ENCODE peak calls at places on chromosomes 16 and 17, in seven cellular contexts. One of them, this sample, is unnamed.

GRCh38 chr17:71107136-71107535 is 937.8 kb downstream of the KCNJ2 start:
- DNase-seq in RPMI7951: no peak
- DNase-seq in activated CD4-positive, CD25-positive, alpha-beta regulatory T cell treated with anti-CD3 and anti-CD28 coated beads, Interleukin-2, amount 50 U/mL, for 16 hours: no peak
- DNase-seq in ovary: no peak
- DNase-seq in fibroblast of pulmonary artery: no peak
- DNase-seq in HuH-7.5: no peak
- DNase-seq in fibroblast of lung: no peak
- DNase-seq in this sample: no peak

GRCh38 chr16:85395913-85396878 is 216.9 kb upstream of the GSE1 start:
- DNase-seq in activated CD4-positive, CD25-positive, alpha-beta regulatory T cell treated with anti-CD3 and anti-CD28 coated beads, Interleukin-2, amount 50 U/mL, for 16 hours: no peak
- DNase-seq in fibroblast of pulmonary artery: peak; percentile 31
- DNase-seq in RPMI7951: no peak
- DNase-seq in ovary: peak; percentile 37
- DNase-seq in fibroblast of lung: peak; percentile 47
- DNase-seq in HuH-7.5: no peak
- DNase-seq in this sample: peak; percentile 33

GRCh38 chr17:2150871-2151270 is 96.0 kb downstream of the HIC1 start:
- DNase-seq in HuH-7.5: no peak
- DNase-seq in fibroblast of lung: no peak
- DNase-seq in fibroblast of pulmonary artery: no peak
- DNase-seq in ovary: no peak
- DNase-seq in RPMI7951: no peak
- DNase-seq in activated CD4-positive, CD25-positive, alpha-beta regulatory T cell treated with anti-CD3 and anti-CD28 coated beads, Interleukin-2, amount 50 U/mL, for 16 hours: no peak
- DNase-seq in this sample: no peak

GRCh38 chr17:51260960-51261958 is 913 bp downstream of the UTP18 start:
- DNase-seq in RPMI7951: no peak
- DNase-seq in HuH-7.5: peak; percentile 39
- DNase-seq in ovary: no peak
- DNase-seq in fibroblast of pulmonary artery: peak; percentile 27
- DNase-seq in fibroblast of lung: peak; percentile 40
- DNase-seq in activated CD4-positive, CD25-positive, alpha-beta regulatory T cell treated with anti-CD3 and anti-CD28 coated beads, Interleukin-2, amount 50 U/mL, for 16 hours: peak; percentile 64
- DNase-seq in this sample: peak; percentile 53

GRCh38 chr16:21116148-21116693 is 34.4 kb downstream of the DNAH3 start:
- DNase-seq in HuH-7.5: no peak
- DNase-seq in fibroblast of pulmonary artery: peak; percentile 24
- DNase-seq in ovary: no peak
- DNase-seq in activated CD4-positive, CD25-positive, alpha-beta regulatory T cell treated with anti-CD3 and anti-CD28 coated beads, Interleukin-2, amount 50 U/mL, for 16 hours: no peak
- DNase-seq in RPMI7951: peak; percentile 50
- DNase-seq in fibroblast of lung: no peak
- DNase-seq in this sample: peak; percentile 15

GRCh38 chr16:86836503-86837125 is 258.3 kb downstream of the FOXL1 start:
- DNase-seq in HuH-7.5: no peak
- DNase-seq in activated CD4-positive, CD25-positive, alpha-beta regulatory T cell treated with anti-CD3 and anti-CD28 coated beads, Interleukin-2, amount 50 U/mL, for 16 hours: no peak
- DNase-seq in ovary: no peak
- DNase-seq in fibroblast of pulmonary artery: peak; percentile 90
- DNase-seq in RPMI7951: peak; percentile 79
- DNase-seq in fibroblast of lung: peak; percentile 94
- DNase-seq in this sample: peak; percentile 93

GRCh38 chr16:2775317-2775716 is 1.8 kb downstream of the ELOB start:
- DNase-seq in fibroblast of pulmonary artery: no peak
- DNase-seq in ovary: peak; percentile 20
- DNase-seq in fibroblast of lung: no peak
- DNase-seq in RPMI7951: no peak
- DNase-seq in HuH-7.5: no peak
- DNase-seq in activated CD4-positive, CD25-positive, alpha-beta regulatory T cell treated with anti-CD3 and anti-CD28 coated beads, Interleukin-2, amount 50 U/mL, for 16 hours: no peak
- DNase-seq in this sample: no peak

GRCh38 chr17:8862213-8863056 is 5.0 kb downstream of the PIK3R6 start:
- DNase-seq in HuH-7.5: no peak
- DNase-seq in fibroblast of pulmonary artery: no peak
- DNase-seq in RPMI7951: no peak
- DNase-seq in fibroblast of lung: no peak
- DNase-seq in activated CD4-positive, CD25-positive, alpha-beta regulatory T cell treated with anti-CD3 and anti-CD28 coated beads, Interleukin-2, amount 50 U/mL, for 16 hours: no peak
- DNase-seq in ovary: no peak
- DNase-seq in this sample: no peak

GRCh38 chr17:66976781-66977201 is 12.3 kb downstream of the CACNG4 start:
- DNase-seq in ovary: no peak
- DNase-seq in fibroblast of pulmonary artery: no peak
- DNase-seq in activated CD4-positive, CD25-positive, alpha-beta regulatory T cell treated with anti-CD3 and anti-CD28 coated beads, Interleukin-2, amount 50 U/mL, for 16 hours: no peak
- DNase-seq in fibroblast of lung: no peak
- DNase-seq in RPMI7951: no peak
- DNase-seq in HuH-7.5: no peak
- DNase-seq in this sample: no peak

GRCh38 chr17:62666801-62667591 is 39.5 kb downstream of the MRC2 start:
- DNase-seq in ovary: no peak
- DNase-seq in RPMI7951: no peak
- DNase-seq in activated CD4-positive, CD25-positive, alpha-beta regulatory T cell treated with anti-CD3 and anti-CD28 coated beads, Interleukin-2, amount 50 U/mL, for 16 hours: no peak
- DNase-seq in fibroblast of pulmonary artery: no peak
- DNase-seq in fibroblast of lung: no peak
- DNase-seq in HuH-7.5: no peak
- DNase-seq in this sample: no peak

GRCh38 chr17:81387235-81388060 is 7.8 kb upstream of the BAHCC1 start:
- DNase-seq in activated CD4-positive, CD25-positive, alpha-beta regulatory T cell treated with anti-CD3 and anti-CD28 coated beads, Interleukin-2, amount 50 U/mL, for 16 hours: no peak
- DNase-seq in RPMI7951: no peak
- DNase-seq in HuH-7.5: peak; percentile 77
- DNase-seq in ovary: peak; percentile 70
- DNase-seq in fibroblast of lung: peak; percentile 56
- DNase-seq in fibroblast of pulmonary artery: peak; percentile 63
- DNase-seq in this sample: peak; percentile 44

This sample was measured in endothelial cell of umbilical vein.